ENCODE peak calls at places on chromosomes 13 and 19, in nine cellular contexts. Y, D, G, O, A, N, Z, L and F are unnamed samples.

GRCh38 chr13:26946675-26947342 is 186.2 kb upstream of the GPR12 start:
- DNase-seq in O (no peak), N (no peak), A (no peak), Y (no peak), D (no peak), L (no peak), G (peak), Z (no peak), F (no peak)

GRCh38 chr19:39405930-39406655 is 554 bp upstream of the ZFP36 start:
- DNase-seq in L (no peak), Z (no peak), Y (peak), A (no peak), D (peak), N (no peak), G (no peak), O (peak), F (no peak)

GRCh38 chr13:24176351-24177101 is 16.0 kb downstream of the SPATA13 start:
- DNase-seq in Z (peak), A (no peak), G (no peak), Y (no peak), L (no peak), N (no peak), D (no peak), O (no peak), F (no peak)

GRCh38 chr13:20446900-20447299 is 78.8 kb downstream of the CRYL1 start:
- DNase-seq in L (no peak), A (no peak), D (no peak), N (no peak), O (no peak), Z (no peak), Y (no peak), G (no peak), F (no peak)

GRCh38 chr19:33111587-33111986 is 20.3 kb upstream of the WDR88 start:
- DNase-seq in Y (no peak), G (no peak), D (no peak), N (no peak), L (no peak), A (no peak), O (no peak), Z (no peak), F (no peak)

GRCh38 chr13:80509264-80509663 is 168.3 kb upstream of the SPRY2 start:
- DNase-seq in N (no peak), Z (no peak), D (no peak), Y (no peak), O (no peak), G (no peak), A (no peak), L (no peak), F (no peak)

GRCh38 chr13:72255908-72256307 is 388.9 kb upstream of the DACH1 start:
- DNase-seq in A (no peak), O (no peak), Z (no peak), D (no peak), Y (peak), G (peak), N (no peak), L (no peak), F (no peak)

GRCh38 chr19:11708457-11708856 is 30.3 kb downstream of the ZNF823 start:
- DNase-seq in G (no peak), D (no peak), Z (no peak), A (no peak), O (no peak), L (no peak), Y (no peak), N (no peak), F (no peak)

GRCh38 chr19:34120846-34121639 is 51.3 kb upstream of the LSM14A start:
- DNase-seq in L (no peak), D (no peak), O (no peak), G (peak), N (no peak), Z (peak), A (no peak), Y (peak), F (peak)

GRCh38 chr13:98981596-98982195 is 3.8 kb upstream of the DOCK9 start:
- DNase-seq in O (no peak), G (peak), N (no peak), Z (no peak), L (no peak), D (no peak), Y (no peak), A (no peak), F (no peak)

GRCh38 chr19:21109116-21109515 is 27.1 kb downstream of the ZNF714 start:
- DNase-seq in L (no peak), G (peak), O (no peak), N (no peak), Z (no peak), D (no peak), A (no peak), Y (no peak), F (no peak)

GRCh38 chr13:85381082-85381481 is 418.1 kb downstream of the SLITRK6 start:
- DNase-seq in N (no peak), Z (no peak), L (no peak), G (no peak), A (no peak), D (no peak), Y (no peak), O (no peak), F (no peak)

GRCh38 chr19:37955986-37956385 is 49.0 kb downstream of the SIPA1L3 start:
- DNase-seq in G (no peak), Y (no peak), N (no peak), D (no peak), L (no peak), A (no peak), O (no peak), Z (no peak), F (no peak)

GRCh38 chr13:106633321-106633720 is 65.4 kb upstream of the ARGLU1 start:
- DNase-seq in L (no peak), G (no peak), D (no peak), O (no peak), Y (no peak), N (peak), Z (no peak), A (no peak), F (no peak)

GRCh38 chr13:36680918-36681317 is 7.1 kb downstream of the SERTM1 start:
- DNase-seq in O (no peak), D (no peak), L (no peak), Y (no peak), A (no peak), G (no peak), Z (no peak), N (no peak), F (no peak)

GRCh38 chr19:4369888-4370260 is 26.5 kb downstream of the MPND start:
- DNase-seq in N (no peak), Z (no peak), L (peak), O (peak), A (no peak), G (no peak), Y (peak), D (peak), F (peak)

GRCh38 chr19:44891016-44891882 is at the start of gene TOMM40:
- DNase-seq in G (peak), D (peak), A (no peak), N (peak), O (peak), Z (peak), Y (peak), L (peak), F (peak)

GRCh38 chr13:63446329-63446728 is 2030.7 kb upstream of the PCDH20 start:
- DNase-seq in N (no peak), D (no peak), A (no peak), Y (peak), O (no peak), Z (no peak), G (no peak), L (no peak), F (no peak)

GRCh38 chr13:57739089-57739488 is 107.5 kb downstream of the PCDH17 start:
- DNase-seq in A (no peak), D (no peak), G (no peak), N (no peak), Y (no peak), L (no peak), Z (no peak), O (no peak), F (no peak)

GRCh38 chr19:2371656-2372055 is 11.6 kb downstream of the TMPRSS9 start:
- DNase-seq in D (no peak), G (peak), Y (no peak), L (no peak), O (no peak), N (no peak), Z (no peak), A (no peak), F (no peak)

GRCh38 chr19:53365899-53366493 is 491 bp downstream of the ZNF525 start:
- DNase-seq in G (peak), Z (peak), L (no peak), Y (peak), O (peak), A (no peak), D (peak), N (peak), F (no peak)

GRCh38 chr13:102091231-102091630 is 310.6 kb downstream of the FGF14 start:
- DNase-seq in L (no peak), O (no peak), A (no peak), Z (no peak), Y (peak), N (no peak), D (no peak), G (peak), F (no peak)

GRCh38 chr13:46136688-46137087 is 31.9 kb upstream of the CPB2 start:
- DNase-seq in A (no peak), D (no peak), L (no peak), Z (no peak), G (no peak), N (no peak), Y (no peak), O (no peak), F (no peak)

GRCh38 chr13:45630791-45631190 is 15.3 kb upstream of the ERICH6B start:
- DNase-seq in Z (no peak), D (no peak), G (peak), A (no peak), Y (no peak), L (no peak), N (no peak), O (no peak), F (no peak)

GRCh38 chr13:35953537-35954206 is 177.5 kb downstream of the DCLK1 start:
- DNase-seq in D (no peak), N (peak), O (peak), Z (no peak), A (peak), G (peak), Y (peak), L (peak), F (no peak)

GRCh38 chr13:66348745-66349720 is 881.1 kb downstream of the PCDH9 start:
- DNase-seq in L (peak), G (no peak), Z (no peak), A (no peak), N (peak), D (no peak), Y (no peak), O (no peak), F (no peak)

GRCh38 chr13:36850790-36851438 is 31.9 kb downstream of the RFXAP start:
- DNase-seq in G (peak), Y (peak), N (no peak), D (no peak), L (no peak), O (no peak), A (no peak), Z (no peak), F (no peak)

GRCh38 chr13:113060557-113061270 is 44.9 kb upstream of the F7 start:
- DNase-seq in D (no peak), Z (peak), O (no peak), Y (no peak), N (peak), A (no peak), L (peak), G (no peak), F (no peak)

GRCh38 chr13:78478183-78478582 is 125.2 kb downstream of the POU4F1 start:
- DNase-seq in Y (peak), G (no peak), O (no peak), L (no peak), Z (no peak), N (no peak), A (no peak), D (no peak), F (no peak)

GRCh38 chr19:29770653-29771052 is 41.1 kb upstream of the CCNE1 start:
- DNase-seq in Y (no peak), D (no peak), O (no peak), G (no peak), L (no peak), A (no peak), Z (no peak), N (no peak), F (no peak)

GRCh38 chr19:24098359-24098758 is 11.4 kb downstream of the ZNF254 start:
- DNase-seq in Y (no peak), G (peak), O (no peak), A (no peak), D (no peak), Z (no peak), L (no peak), N (no peak), F (no peak)

GRCh38 chr13:66887088-66887487 is 343.0 kb downstream of the PCDH9 start:
- DNase-seq in O (no peak), N (no peak), D (no peak), L (no peak), Y (no peak), Z (no peak), G (peak), A (no peak), F (no peak)

GRCh38 chr13:51148952-51149573 is 38.0 kb upstream of the C13orf42 start:
- DNase-seq in Y (peak), D (no peak), Z (no peak), N (no peak), G (peak), A (no peak), L (no peak), O (no peak), F (no peak)

GRCh38 chr13:84917252-84917878 is 881.9 kb downstream of the SLITRK6 start:
- DNase-seq in L (no peak), O (no peak), Y (no peak), N (no peak), D (no peak), G (peak), Z (no peak), A (no peak), F (no peak)

GRCh38 chr19:28898279-28898678 is 314.7 kb downstream of the UQCRFS1 start:
- DNase-seq in L (no peak), Y (no peak), A (no peak), D (no peak), N (no peak), Z (no peak), G (peak), O (no peak), F (no peak)

GRCh38 chr19:54473071-54473941 is at the start of gene CDC42EP5:
- DNase-seq in G (peak), N (peak), Z (no peak), O (peak), D (no peak), L (peak), A (no peak), Y (no peak), F (no peak)

GRCh38 chr13:47794963-47795362 is 206.1 kb downstream of the SUCLA2 start:
- DNase-seq in N (no peak), L (no peak), Z (no peak), D (no peak), O (no peak), A (no peak), G (peak), Y (no peak), F (no peak)